ENCODE peak calls at places on chromosomes 4 and X, in five cellular contexts. D, C, E, A and F are unnamed samples. For H3K27me3, the result is how much of the 10 kb centered on the place peaks cover.

GRCh38 chrX:53082773-53083616 is 828 bp downstream of the TSPYL2 start:
- ATAC-seq in D (no peak), C (no peak), E (no peak), A (no peak), F (no peak)

GRCh38 chr4:81214518-81215218 is 354 bp downstream of the PRKG2 start:
- ATAC-seq in D (peak), C (peak), E (no peak), A (peak), F (peak)

GRCh38 chr4:37990731-37991130 is 30.5 kb downstream of the PTTG2 start:
- ATAC-seq in D (no peak), C (no peak), E (no peak), A (no peak), F (no peak)

GRCh38 chrX:133838761-133839676 is 146.4 kb downstream of the GPC3 start:
- ATAC-seq in D (no peak), C (no peak), E (no peak), A (no peak), F (no peak)

GRCh38 chr4:107388736-107389135 is 331.3 kb downstream of the PAPSS1 start:
- ATAC-seq in D (no peak), C (no peak), E (no peak), A (no peak), F (no peak)

GRCh38 chr4:68963389-68963788 is 11.8 kb upstream of the UGT2A3 start:
- ATAC-seq in D (no peak), C (no peak), E (no peak), A (no peak), F (no peak)

GRCh38 chr4:128782076-128782715 is 27.3 kb upstream of the JADE1 start:
- ATAC-seq in D (no peak), C (peak), E (peak), A (peak), F (peak)

GRCh38 chrX:153927686-153927935 is 1.5 kb upstream of the ARHGAP4 start:
- ATAC-seq in D (no peak), C (no peak), E (no peak), A (no peak), F (no peak)

GRCh38 chr4:121283319-121283718 is 97.5 kb downstream of the QRFPR start:
- ATAC-seq in D (no peak), C (no peak), E (no peak), A (no peak), F (peak)

GRCh38 chrX:18886344-18887161 is 97.4 kb downstream of the PHKA2 start:
- ATAC-seq in D (peak), C (peak), E (peak), A (peak), F (peak)

GRCh38 chrX:122188751-122189150 is 995.3 kb upstream of the GRIA3 start:
- ATAC-seq in D (no peak), C (no peak), E (no peak), A (no peak), F (no peak)

GRCh38 chrX:41468647-41469323 is 21.6 kb downstream of the NYX start:
- ATAC-seq in D (peak), C (peak), E (no peak), A (no peak), F (peak)

GRCh38 chrX:1172496-1172895 is 40.0 kb downstream of the CRLF2 start:
- ATAC-seq in D (no peak), C (no peak), E (no peak), A (no peak), F (no peak)

GRCh38 chr4:188430384-188430783 is 291.1 kb downstream of the TRIML1 start:
- ATAC-seq in D (no peak), C (no peak), E (no peak), A (no peak), F (no peak)

GRCh38 chrX:3738489-3738888 is 25.0 kb upstream of the PRKX start:
- ATAC-seq in D (no peak), C (no peak), E (no peak), A (peak), F (no peak)

GRCh38 chrX:40576291-40576690 is 4.5 kb upstream of the ATP6AP2 start:
- ATAC-seq in D (no peak), C (no peak), E (no peak), A (no peak), F (no peak)

GRCh38 chr4:882646-883045 is 49.5 kb downstream of the GAK start:
- ATAC-seq in D (no peak), C (no peak), E (no peak), A (no peak), F (no peak)
- H3K27me3 ChIP-seq in D (under half), C (under half), E (under half), A (under half), F (under half)

DNA sequence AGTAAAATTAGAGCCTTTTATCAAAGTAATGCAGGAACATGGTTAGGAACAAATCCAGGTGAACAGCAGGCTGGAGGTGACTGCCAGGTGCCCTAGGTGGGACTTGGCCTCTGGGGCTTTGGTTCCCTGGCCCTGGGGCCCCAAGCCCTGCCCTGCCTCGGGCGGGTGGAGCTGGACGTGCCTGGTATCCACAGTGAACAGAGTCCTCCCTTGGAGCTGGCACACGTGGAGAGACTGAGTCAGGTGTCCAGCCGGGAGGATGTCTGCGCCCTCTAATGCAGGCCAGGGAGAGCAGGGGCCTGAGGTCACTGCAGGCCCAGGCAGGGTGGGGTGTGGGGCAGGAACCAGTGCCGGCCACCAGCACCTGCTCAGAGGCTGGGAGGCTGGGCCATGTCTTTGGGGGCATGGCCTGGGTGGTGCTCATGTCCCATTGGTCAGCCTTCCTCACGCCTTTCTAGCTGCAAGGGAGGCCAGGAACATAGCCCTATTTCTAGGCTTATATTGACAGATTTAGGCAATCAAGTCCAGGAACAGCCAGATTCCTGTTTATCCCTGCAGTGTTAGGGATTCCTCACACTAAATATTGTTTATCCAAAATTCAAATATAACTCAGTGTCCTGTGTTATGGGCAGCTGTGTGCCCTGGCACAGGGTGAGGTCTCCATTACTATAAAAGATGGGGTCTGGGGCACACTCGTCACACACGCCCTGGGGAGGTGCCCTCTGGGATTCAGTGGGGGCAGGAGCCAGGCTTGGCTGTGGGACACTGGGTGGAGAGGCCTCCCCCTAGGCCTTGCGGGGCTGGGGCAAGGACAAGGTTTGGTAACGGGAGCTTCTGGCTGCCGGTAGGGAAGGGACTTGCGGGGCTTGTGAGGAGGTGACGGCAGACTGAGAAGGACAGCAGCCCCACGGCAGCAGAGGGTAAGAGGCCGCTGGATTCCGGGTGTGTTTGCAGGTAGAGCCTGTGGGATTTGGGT is 14.3 kb upstream of the NAT8L start:
- ATAC-seq in D (no peak), C (no peak), E (no peak), A (no peak), F (no peak)
- H3K27me3 ChIP-seq in D (under half), C (half or more), E (under half), A (under half), F (half or more)

GRCh38 chrX:147077472-147077871 is 262.9 kb upstream of the CXorf51A start:
- ATAC-seq in D (no peak), C (no peak), E (no peak), A (no peak), F (no peak)
- H3K27me3 ChIP-seq in D (under half), C (under half), E (under half), A (under half), F (under half)

GRCh38 chr4:133145758-133146157 is 3.3 kb upstream of the PCDH10 start:
- ATAC-seq in D (no peak), C (no peak), E (no peak), A (no peak), F (no peak)

GRCh38 chr4:133146574-133147198 is 2.4 kb upstream of the PCDH10 start:
- ATAC-seq in D (no peak), C (peak), E (no peak), A (no peak), F (no peak)

GRCh38 chr4:133147365-133147821 is 1.7 kb upstream of the PCDH10 start:
- ATAC-seq in D (no peak), C (no peak), E (no peak), A (no peak), F (no peak)

GRCh38 chr4:133145241-133145640 is 3.9 kb upstream of the PCDH10 start:
- ATAC-seq in D (no peak), C (no peak), E (no peak), A (no peak), F (no peak)

DNA sequence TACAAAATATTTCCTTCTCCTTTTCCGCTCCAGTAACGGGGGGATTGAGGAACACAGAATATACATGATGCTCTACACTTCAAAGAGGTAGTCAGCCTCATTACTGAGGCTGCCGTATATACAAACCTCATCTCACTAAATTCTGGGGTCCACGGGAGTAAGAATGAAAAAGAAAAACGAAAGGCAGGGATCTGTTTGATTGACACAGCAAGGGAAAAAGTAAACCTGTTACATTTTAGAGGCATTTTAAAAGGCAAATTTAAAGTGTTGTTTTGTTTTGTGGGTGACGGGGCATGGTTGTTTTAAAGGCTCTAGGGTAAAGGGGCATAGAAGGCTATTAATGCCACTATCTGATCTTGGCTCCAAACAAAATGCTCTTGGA is 2.9 kb upstream of the PCDH10 start:
- ATAC-seq in D (no peak), C (no peak), E (no peak), A (no peak), F (no peak)
- H3K27me3 ChIP-seq in D (under half), C (half or more), E (under half), A (under half), F (under half)

GRCh38 chr4:65668201-65669007 is 1.9 kb downstream of the EPHA5 start:
- ATAC-seq in D (no peak), C (peak), E (no peak), A (no peak), F (no peak)
- H3K27me3 ChIP-seq in D (under half), C (half or more), E (under half), A (under half), F (half or more)